ENCODE peak calls at places on chromosome 7, in seven cellular contexts. V is GM23338, S is GM23248, U is MM.1S, E is neural progenitor cell, Y is PC-3, F is HCT116. R is an unnamed sample.
A peak's percentile ranks its signal among the peaks of the same experiment; 100 is the strongest.

GRCh38 chr7:92832623-92833023 is 3.8 kb downstream of the CDK6 start:
- DNase-seq in F (no peak), U (no peak), E (no peak), S (no peak), V (no peak), Y (peak; percentile 11), R (no peak)

GRCh38 chr7:32506266-32507054 is 11.2 kb downstream of the AVL9 start:
- DNase-seq in U (peak; percentile 76), V (no peak), E (no peak), F (peak; percentile 77), S (peak; percentile 92), Y (peak; percentile 39), R (no peak)

GRCh38 chr7:85186083-85186520 is 754 bp downstream of the SEMA3D start:
- DNase-seq in E (peak; percentile 69), V (peak; percentile 65), S (peak; percentile 68), F (no peak), Y (peak; percentile 62), U (no peak), R (peak; percentile 78)

GRCh38 chr7:131723926-131724325 is 167.5 kb upstream of the PODXL start:
- DNase-seq in S (peak; percentile 28), V (no peak), U (no peak), E (no peak), Y (no peak), F (no peak), R (peak; percentile 40)

GRCh38 chr7:94683066-94683465 is 27.1 kb upstream of the SGCE start:
- DNase-seq in F (no peak), S (no peak), E (no peak), V (no peak), U (no peak), Y (peak; percentile 39), R (no peak)

GRCh38 chr7:44097064-44097932 is 6.8 kb upstream of the AEBP1 start:
- DNase-seq in E (no peak), F (no peak), U (peak; percentile 80), S (no peak), Y (no peak), V (no peak), R (no peak)

GRCh38 chr7:144255471-144255897 is 9.1 kb downstream of the OR2A7 start:
- DNase-seq in V (peak; percentile 5), F (no peak), Y (no peak), S (no peak), U (peak; percentile 6), E (no peak), R (peak; percentile 3)

GRCh38 chr7:30800785-30801252 is 29.6 kb downstream of the MINDY4 start:
- DNase-seq in V (peak; percentile 85), E (peak; percentile 79), S (peak; percentile 93), U (peak; percentile 52), Y (peak; percentile 80), F (peak; percentile 29), R (peak; percentile 84)

GRCh38 chr7:117819558-117819957 is 53.7 kb downstream of the CTTNBP2 start:
- DNase-seq in F (no peak), S (no peak), E (no peak), U (no peak), Y (no peak), V (no peak), R (no peak)

GRCh38 chr7:12637819-12638592 is 49.4 kb upstream of the ARL4A start:
- DNase-seq in S (no peak), E (no peak), V (no peak), U (peak; percentile 62), F (no peak), Y (no peak), R (no peak)

GRCh38 chr7:105796365-105796764 is 80.0 kb downstream of the ATXN7L1 start:
- DNase-seq in F (no peak), Y (no peak), E (no peak), U (no peak), S (peak; percentile 64), V (no peak), R (no peak)

GRCh38 chr7:151009340-151010001 is 14.8 kb downstream of the ATG9B start:
- DNase-seq in F (no peak), S (no peak), E (no peak), V (peak; percentile 62), U (no peak), Y (no peak), R (no peak)

GRCh38 chr7:151381333-151382078 is 28.3 kb downstream of the WDR86 start:
- DNase-seq in Y (no peak), F (no peak), U (no peak), V (peak; percentile 85), S (peak; percentile 22), E (peak; percentile 73), R (no peak)

GRCh38 chr7:80037689-80038088 is 96.9 kb upstream of the GNAI1 start:
- DNase-seq in F (no peak), Y (no peak), U (no peak), E (no peak), V (no peak), S (no peak), R (no peak)

GRCh38 chr7:46784746-46785145 is 797.2 kb downstream of the TNS3 start:
- DNase-seq in S (peak; percentile 67), F (peak; percentile 56), Y (peak; percentile 96), E (no peak), U (no peak), V (no peak), R (peak; percentile 49)

GRCh38 chr7:47327306-47327697 is 254.6 kb downstream of the TNS3 start:
- DNase-seq in E (no peak), S (peak; percentile 49), U (no peak), V (no peak), Y (no peak), F (no peak), R (no peak)

GRCh38 chr7:5634107-5634950 is 147.1 kb downstream of the RNF216 start:
- DNase-seq in F (no peak), Y (no peak), S (peak; percentile 86), E (peak; percentile 78), V (peak; percentile 83), U (no peak), R (peak; percentile 66)

GRCh38 chr7:153385502-153385901 is 626.0 kb downstream of the ACTR3B start:
- DNase-seq in E (no peak), S (no peak), U (no peak), F (no peak), Y (no peak), V (no peak), R (no peak)

GRCh38 chr7:153381275-153382119 is 621.9 kb downstream of the ACTR3B start:
- DNase-seq in Y (peak; percentile 31), F (no peak), V (peak; percentile 37), S (peak; percentile 3), U (peak; percentile 38), E (peak; percentile 62), R (peak; percentile 46)

GRCh38 chr7:153386581-153386980 is 627.0 kb downstream of the ACTR3B start:
- DNase-seq in E (no peak), S (no peak), F (no peak), Y (no peak), U (no peak), V (no peak), R (no peak)

GRCh38 chr7:153382591-153383225 is 623.2 kb downstream of the ACTR3B start:
- DNase-seq in F (no peak), Y (no peak), E (no peak), S (peak; percentile 0), U (no peak), V (no peak), R (no peak)

GRCh38 chr7:153380636-153381035 is 621.1 kb downstream of the ACTR3B start:
- DNase-seq in U (no peak), S (no peak), E (no peak), V (no peak), F (no peak), Y (no peak), R (no peak)
- TF ChIP-seq EZH2 in U (no peak), S (no peak), E (no peak), V (no peak), F (no peak), Y (no peak), R (no peak)

GRCh38 chr7:41698114-41698513 is 4.8 kb downstream of the INHBA start:
- DNase-seq in F (no peak), U (no peak), S (no peak), E (no peak), V (no peak), Y (peak; percentile 63), R (no peak)

GRCh38 chr7:41700044-41700471 is 2.8 kb downstream of the INHBA start:
- DNase-seq in E (peak; percentile 13), V (peak; percentile 18), S (peak; percentile 32), Y (no peak), U (no peak), F (no peak), R (no peak)

GRCh38 chr7:41701068-41701467 is 1.8 kb downstream of the INHBA start:
- DNase-seq in V (no peak), U (no peak), S (no peak), Y (no peak), E (no peak), F (no peak), R (no peak)

GRCh38 chr7:41698726-41699125 is 4.2 kb downstream of the INHBA start:
- DNase-seq in S (peak; percentile 61), E (no peak), V (peak; percentile 30), Y (peak; percentile 42), U (no peak), F (no peak), R (no peak)

GRCh38 chr7:41699532-41699931 is 3.4 kb downstream of the INHBA start:
- DNase-seq in U (no peak), Y (no peak), F (no peak), V (peak; percentile 66), S (peak; percentile 53), E (peak; percentile 65), R (no peak)
- H3K79me2 ChIP-seq in U (no peaks in the 10 kb centered on the region), Y (peaks cover 99% of the 10 kb centered on the region), F (no peaks in the 10 kb centered on the region), V (peaks cover 10% of the 10 kb centered on the region), S (peaks cover 56% of the 10 kb centered on the region), E (no peaks in the 10 kb centered on the region), R (peaks cover 19% of the 10 kb centered on the region)

DNA sequence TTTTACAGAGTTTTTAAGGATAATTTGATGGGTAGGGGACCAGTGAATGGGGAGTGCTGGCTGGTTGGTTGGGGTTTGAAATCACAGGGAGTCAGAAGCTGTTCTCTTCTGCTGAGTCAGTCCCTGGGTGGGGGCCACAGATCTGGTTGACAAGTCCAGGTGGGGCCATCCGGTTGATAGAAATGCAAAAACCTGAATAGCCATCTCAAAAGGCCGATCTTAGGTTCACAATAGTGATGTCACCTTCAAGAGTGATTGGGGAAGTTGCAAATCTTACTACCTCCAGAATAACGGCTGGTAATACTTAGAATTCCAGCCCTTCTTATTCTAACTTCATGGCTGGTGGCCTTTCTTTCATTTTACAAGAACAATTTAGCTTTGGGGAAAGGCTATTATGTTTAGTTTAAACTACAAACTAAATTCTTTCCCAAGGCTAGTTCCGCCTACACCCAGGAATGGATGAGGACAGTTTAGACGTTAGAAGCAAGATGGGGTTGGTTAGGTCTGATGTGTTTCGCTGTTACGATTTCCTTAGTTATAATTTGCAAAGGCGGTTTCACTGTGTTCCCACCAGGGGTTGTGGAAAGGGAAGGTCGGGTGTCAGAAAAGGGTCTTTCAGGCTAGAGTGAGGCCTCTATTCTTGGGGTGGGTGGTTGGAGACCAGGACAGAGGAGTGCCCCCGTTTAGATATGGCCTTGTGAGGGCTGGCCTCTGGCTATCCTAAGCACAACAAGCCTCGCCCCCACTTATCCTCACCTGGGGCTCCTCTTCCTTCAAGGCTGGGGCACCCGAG is 27.4 kb downstream of the IFT22 start:
- DNase-seq in U (no peak), S (no peak), Y (no peak), F (no peak), V (peak; percentile 98), E (no peak), R (no peak)
- TF ChIP-seq EZH2phosphoT487 in U (no peak), S (no peak), Y (no peak), F (no peak), V (no peak), E (no peak), R (no peak)

GRCh38 chr7:82223580-82223979 is 220.0 kb downstream of the CACNA2D1 start:
- DNase-seq in S (no peak), Y (no peak), U (no peak), E (no peak), V (no peak), F (no peak), R (no peak)

GRCh38 chr7:82226191-82226590 is 217.4 kb downstream of the CACNA2D1 start:
- DNase-seq in F (no peak), E (no peak), U (no peak), V (no peak), Y (no peak), S (no peak), R (no peak)

GRCh38 chr7:82221152-82221674 is 222.4 kb downstream of the CACNA2D1 start:
- DNase-seq in V (no peak), U (no peak), Y (no peak), S (no peak), F (no peak), E (no peak), R (no peak)
- TF ChIP-seq EZH2 in V (no peak), U (no peak), Y (no peak), S (no peak), F (no peak), E (no peak), R (no peak)

R was measured in hepatocyte.